ENCODE peak calls at places on chromosomes 13 and 19, in four cellular contexts. Y is suprapubic skin, H is HCT116, K is A549. E is an unnamed sample.

GRCh38 chr13:107104631-107105030 is 536.7 kb upstream of the ARGLU1 start:
- DNase-seq in H (no peak), K (no peak), Y (no peak), E (no peak)

GRCh38 chr19:53422551-53422950 is 9.2 kb upstream of the ZNF761 start:
- DNase-seq in K (no peak), Y (no peak), H (no peak), E (no peak)

GRCh38 chr13:113547248-113547971 is 37.1 kb upstream of the TFDP1 start:
- DNase-seq in Y (no peak), H (no peak), K (no peak), E (no peak)

GRCh38 chr13:101624981-101625380 is 172.5 kb downstream of the ITGBL1 start:
- DNase-seq in H (no peak), K (no peak), Y (no peak), E (no peak)

GRCh38 chr19:5434351-5434917 is 20.8 kb upstream of the ZNRF4 start:
- DNase-seq in K (no peak), Y (no peak), H (peak; percentile 39), E (no peak)

GRCh38 chr19:34731964-34732363 is 2.1 kb upstream of the ZNF181 start:
- DNase-seq in H (no peak), K (no peak), Y (no peak), E (no peak)

GRCh38 chr13:110472904-110473563 is 88.5 kb downstream of the RAB20 start:
- DNase-seq in K (no peak), Y (no peak), H (no peak), E (no peak)

GRCh38 chr13:114074671-114075315 is 57.6 kb downstream of the RASA3 start:
- DNase-seq in H (no peak), Y (peak; percentile 38), K (no peak), E (peak; percentile 12)

GRCh38 chr13:77751513-77752456 is 54.3 kb downstream of the SLAIN1 start:
- DNase-seq in K (peak; percentile 6), H (peak; percentile 6), Y (no peak), E (no peak)

GRCh38 chr13:44537238-44537637 is 38.9 kb downstream of the TSC22D1 start:
- DNase-seq in K (no peak), H (no peak), Y (no peak), E (no peak)

GRCh38 chr13:94333131-94333820 is 146.2 kb downstream of the DCT start:
- DNase-seq in Y (no peak), H (no peak), K (no peak), E (no peak)

GRCh38 chr13:113861433-113862030 is 2.3 kb downstream of the GAS6 start:
- DNase-seq in Y (peak; percentile 65), K (no peak), H (no peak), E (peak; percentile 20)

GRCh38 chr19:17454579-17454978 is 6.1 kb upstream of the TMEM221 start:
- DNase-seq in Y (no peak), H (no peak), K (no peak), E (no peak)

GRCh38 chr19:13992025-13992424 is 14.1 kb downstream of the RFX1 start:
- DNase-seq in K (no peak), H (no peak), Y (no peak), E (no peak)

GRCh38 chr13:106186366-106187030 is 349.0 kb downstream of the EFNB2 start:
- DNase-seq in H (no peak), K (no peak), Y (no peak), E (no peak)

GRCh38 chr13:28031220-28031903 is 42.9 kb upstream of the URAD start:
- DNase-seq in Y (no peak), H (no peak), K (no peak), E (no peak)

GRCh38 chr13:21219044-21219381 is 42.6 kb downstream of the MRPL57 start:
- DNase-seq in H (no peak), Y (no peak), K (no peak), E (no peak)

GRCh38 chr19:38221919-38222828 is 1.8 kb downstream of the DPF1 start:
- DNase-seq in K (no peak), H (no peak), Y (no peak), E (no peak)

GRCh38 chr19:47186337-47187022 is 44.5 kb downstream of the BBC3 start:
- DNase-seq in H (no peak), Y (no peak), K (no peak), E (no peak)

GRCh38 chr19:13154911-13155471 is 4.8 kb downstream of the IER2 start:
- DNase-seq in Y (peak; percentile 93), K (no peak), H (peak; percentile 91), E (peak; percentile 70)

GRCh38 chr19:44753932-44754742 is 5.6 kb downstream of the BCL3 start:
- DNase-seq in K (peak; percentile 82), Y (peak; percentile 95), H (no peak), E (peak; percentile 90)
- TF ChIP-seq POLR2A in K (no peak), Y (peak; percentile 23), H (peak; percentile 40), E (no peak)

GRCh38 chr19:1241417-1242095 is at the start of gene ATP5F1D:
- DNase-seq in K (peak; percentile 83), H (no peak), Y (peak; percentile 95), E (peak; percentile 94)
- H3K4me1 ChIP-seq in K (peaks cover 49% of the 10 kb centered on the region), H (peaks cover 70% of the 10 kb centered on the region), Y (peaks cover 88% of the 10 kb centered on the region), E (no peaks in the 10 kb centered on the region)

GRCh38 chr19:18647807-18648206 is 11.0 kb downstream of the KLHL26 start:
- DNase-seq in Y (no peak), K (no peak), H (no peak), E (no peak)
- H3K4me3 ChIP-seq in Y (no peak overlapping the region), K (no peak overlapping the region), H (no peak overlapping the region), E (no peak overlapping the region)

GRCh38 chr19:979318-979741 is 4.8 kb upstream of the WDR18 start:
- DNase-seq in Y (no peak), K (no peak), H (no peak), E (no peak)
- TF ChIP-seq POLR2A in Y (no peak), K (no peak), H (no peak), E (no peak)

DNA sequence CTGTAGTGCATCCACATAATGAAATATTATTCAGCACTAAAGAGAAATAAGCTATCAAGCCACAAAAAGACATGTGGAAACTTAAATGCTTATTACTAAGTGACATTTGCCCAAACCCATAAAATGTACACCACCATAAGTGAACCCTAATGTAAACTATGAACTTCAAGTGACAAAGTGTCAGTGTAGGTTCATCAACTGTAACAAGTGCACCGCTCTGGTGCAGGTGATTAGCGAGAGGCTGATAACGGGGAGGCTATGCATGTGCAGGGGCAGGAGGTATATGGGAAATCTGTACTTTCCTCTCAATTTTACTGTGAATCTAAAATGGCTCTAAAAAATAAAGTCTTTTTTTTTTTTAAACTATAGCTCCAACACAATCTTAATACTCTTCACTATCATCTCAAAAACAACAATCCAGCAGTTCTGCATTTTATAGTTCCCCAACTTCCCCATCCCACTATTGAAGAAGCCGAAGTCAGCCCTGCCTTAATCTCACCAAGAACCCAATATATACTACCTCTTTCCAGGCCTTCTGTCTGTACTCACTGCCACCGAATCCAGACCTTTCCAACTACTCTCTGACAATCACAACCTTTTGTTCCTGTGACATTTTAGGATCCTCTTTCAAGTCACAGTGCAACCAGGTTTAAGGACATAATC is 22.6 kb downstream of the ELF1 start:
- DNase-seq in H (no peak), Y (no peak), K (no peak), E (no peak)
- H3K4me1 ChIP-seq in H (peaks cover 35% of the 10 kb centered on the region), Y (peaks cover 54% of the 10 kb centered on the region), K (no peaks in the 10 kb centered on the region), E (no peaks in the 10 kb centered on the region)

GRCh38 chr13:40388617-40389016 is 277.8 kb downstream of the FOXO1 start:
- DNase-seq in K (no peak), Y (no peak), H (no peak), E (no peak)
- H3K4me3 ChIP-seq in K (no peak overlapping the region), Y (no peak overlapping the region), H (no peak overlapping the region), E (no peak overlapping the region)

GRCh38 chr19:4067396-4068057 is 828 bp upstream of the ZBTB7A start:
- DNase-seq in Y (peak; percentile 79), K (no peak), H (no peak), E (no peak)
- TF ChIP-seq POLR2A in Y (peak; percentile 32), K (peak; percentile 18), H (no peak), E (no peak)

GRCh38 chr13:32252812-32253440 is 62.2 kb downstream of the ZAR1L start:
- DNase-seq in H (no peak), K (no peak), Y (no peak), E (no peak)
- H3K4me1 ChIP-seq in H (no peaks in the 10 kb centered on the region), K (no peaks in the 10 kb centered on the region), Y (peaks cover 8% of the 10 kb centered on the region), E (no peaks in the 10 kb centered on the region)

E was measured in uterus.